ENCODE peak calls at places on chromosome 21, in five cellular contexts. One of them, this sample, is unnamed.

GRCh38 chr21:43994646-43995045 is 17.5 kb upstream of the TRAPPC10 start:
- DNase-seq in naive thymus-derived CD4-positive, alpha-beta T cell: no peak
- DNase-seq in MV-4-11: no peak
- DNase-seq in dermis microvascular lymphatic vessel endothelial cell: no peak
- DNase-seq in NCI-H2171 treated with DMSO at 0.1 percent for 48 hours: no peak
- DNase-seq in this sample: no peak

GRCh38 chr21:27759091-27759659 is 792.3 kb upstream of the ADAMTS5 start:
- DNase-seq in naive thymus-derived CD4-positive, alpha-beta T cell: no peak
- DNase-seq in MV-4-11: peak; percentile 9
- DNase-seq in dermis microvascular lymphatic vessel endothelial cell: peak; percentile 1
- DNase-seq in NCI-H2171 treated with DMSO at 0.1 percent for 48 hours: no peak
- DNase-seq in this sample: no peak

GRCh38 chr21:45386728-45387371 is 18.1 kb upstream of the COL18A1 start:
- DNase-seq in naive thymus-derived CD4-positive, alpha-beta T cell: no peak
- DNase-seq in MV-4-11: peak; percentile 48
- DNase-seq in dermis microvascular lymphatic vessel endothelial cell: peak; percentile 69
- DNase-seq in NCI-H2171 treated with DMSO at 0.1 percent for 48 hours: no peak
- DNase-seq in this sample: no peak

GRCh38 chr21:39001341-39001740 is 181.9 kb downstream of the PSMG1 start:
- DNase-seq in naive thymus-derived CD4-positive, alpha-beta T cell: no peak
- DNase-seq in MV-4-11: no peak
- DNase-seq in dermis microvascular lymphatic vessel endothelial cell: no peak
- DNase-seq in NCI-H2171 treated with DMSO at 0.1 percent for 48 hours: no peak
- DNase-seq in this sample: no peak

GRCh38 chr21:34613679-34614442 is 1.1 kb downstream of the RCAN1 start:
- DNase-seq in naive thymus-derived CD4-positive, alpha-beta T cell: no peak
- DNase-seq in MV-4-11: no peak
- DNase-seq in dermis microvascular lymphatic vessel endothelial cell: peak; percentile 24
- DNase-seq in NCI-H2171 treated with DMSO at 0.1 percent for 48 hours: no peak
- DNase-seq in this sample: no peak

GRCh38 chr21:29725025-29725736 is 214.6 kb downstream of the GRIK1 start:
- DNase-seq in naive thymus-derived CD4-positive, alpha-beta T cell: no peak
- DNase-seq in MV-4-11: no peak
- DNase-seq in dermis microvascular lymphatic vessel endothelial cell: no peak
- DNase-seq in NCI-H2171 treated with DMSO at 0.1 percent for 48 hours: no peak
- DNase-seq in this sample: no peak

GRCh38 chr21:39119696-39120290 is 63.5 kb downstream of the PSMG1 start:
- DNase-seq in naive thymus-derived CD4-positive, alpha-beta T cell: no peak
- DNase-seq in MV-4-11: no peak
- DNase-seq in dermis microvascular lymphatic vessel endothelial cell: no peak
- DNase-seq in NCI-H2171 treated with DMSO at 0.1 percent for 48 hours: no peak
- DNase-seq in this sample: no peak

GRCh38 chr21:38920631-38921398 is 115.1 kb downstream of the ETS2 start:
- DNase-seq in naive thymus-derived CD4-positive, alpha-beta T cell: no peak
- DNase-seq in MV-4-11: no peak
- DNase-seq in dermis microvascular lymphatic vessel endothelial cell: no peak
- DNase-seq in NCI-H2171 treated with DMSO at 0.1 percent for 48 hours: no peak
- DNase-seq in this sample: no peak

GRCh38 chr21:31732891-31733520 is 1.1 kb upstream of the SCAF4 start:
- DNase-seq in naive thymus-derived CD4-positive, alpha-beta T cell: no peak
- DNase-seq in MV-4-11: no peak
- DNase-seq in dermis microvascular lymphatic vessel endothelial cell: peak; percentile 4
- DNase-seq in NCI-H2171 treated with DMSO at 0.1 percent for 48 hours: peak; percentile 34
- DNase-seq in this sample: peak; percentile 42

GRCh38 chr21:41830764-41831452 is 48.2 kb downstream of the PRDM15 start:
- DNase-seq in naive thymus-derived CD4-positive, alpha-beta T cell: no peak
- DNase-seq in MV-4-11: no peak
- DNase-seq in dermis microvascular lymphatic vessel endothelial cell: no peak
- DNase-seq in NCI-H2171 treated with DMSO at 0.1 percent for 48 hours: no peak
- DNase-seq in this sample: no peak

GRCh38 chr21:29230541-29231275 is 68.0 kb upstream of the BACH1 start:
- DNase-seq in naive thymus-derived CD4-positive, alpha-beta T cell: no peak
- DNase-seq in MV-4-11: no peak
- DNase-seq in dermis microvascular lymphatic vessel endothelial cell: no peak
- DNase-seq in NCI-H2171 treated with DMSO at 0.1 percent for 48 hours: no peak
- DNase-seq in this sample: no peak

GRCh38 chr21:41164981-41165650 is 2.8 kb upstream of the BACE2 start:
- DNase-seq in naive thymus-derived CD4-positive, alpha-beta T cell: no peak
- DNase-seq in MV-4-11: no peak
- DNase-seq in dermis microvascular lymphatic vessel endothelial cell: peak; percentile 99
- DNase-seq in NCI-H2171 treated with DMSO at 0.1 percent for 48 hours: no peak
- DNase-seq in this sample: no peak